ENCODE peak calls at places on chromosomes 7 and 10, in nine cellular contexts. D is RCC 7860; M is NCI-H2107; O is cardiac muscle cell; S is stimulated activated CD4-positive, alpha-beta T cell treated with anti-CD3 and anti-CD28 coated beads, Interleukin-15, amount 100 ng/mL, for 24 hours; C is HT-29; I is effector CD4-positive, alpha-beta T cell; Q is aorta; K is non-pigmented ciliary epithelial cell. T is an unnamed sample.

GRCh38 chr7:139763330-139763729 is 14.5 kb downstream of the HIPK2 start:
- DNase-seq in I (no peak), O (peak; percentile 52), M (no peak), D (no peak), S (no peak), K (no peak), Q (no peak), C (no peak), T (no peak)

GRCh38 chr10:116866987-116867595 is 17.8 kb downstream of the ENO4 start:
- DNase-seq in K (no peak), O (peak; percentile 32), Q (no peak), C (no peak), I (no peak), D (peak; percentile 33), M (no peak), S (no peak), T (no peak)

GRCh38 chr7:21912931-21913780 is 32.5 kb downstream of the CDCA7L start:
- DNase-seq in Q (no peak), M (no peak), O (no peak), I (no peak), K (no peak), S (no peak), C (no peak), D (no peak), T (no peak)

GRCh38 chr7:36207451-36208291 is 54.6 kb downstream of the EEPD1 start:
- DNase-seq in K (peak; percentile 88), M (no peak), I (peak; percentile 25), Q (peak; percentile 79), O (peak; percentile 54), D (peak; percentile 79), S (no peak), C (no peak), T (peak; percentile 60)

GRCh38 chr10:122494833-122495232 is 33.5 kb downstream of the HTRA1 start:
- DNase-seq in I (no peak), K (peak; percentile 50), S (no peak), Q (peak; percentile 94), M (no peak), C (no peak), D (peak; percentile 59), O (peak; percentile 73), T (no peak)

GRCh38 chr10:126221874-126222273 is 166.4 kb downstream of the ADAM12 start:
- DNase-seq in D (no peak), Q (no peak), S (no peak), M (no peak), O (no peak), K (no peak), I (no peak), C (no peak), T (no peak)

GRCh38 chr10:126421745-126422144 is 33.5 kb upstream of the ADAM12 start:
- DNase-seq in D (peak; percentile 70), Q (no peak), O (peak; percentile 96), I (no peak), M (no peak), S (no peak), C (no peak), K (peak; percentile 96), T (no peak)

GRCh38 chr7:100835903-100836811 is 8.8 kb upstream of the EPHB4 start:
- DNase-seq in K (no peak), D (no peak), Q (no peak), M (no peak), S (no peak), C (peak; percentile 96), I (no peak), O (peak; percentile 17), T (peak; percentile 36)

GRCh38 chr10:110380255-110380654 is 75.5 kb upstream of the SMNDC1 start:
- DNase-seq in I (no peak), S (no peak), M (no peak), Q (no peak), O (no peak), C (no peak), D (no peak), K (no peak), T (no peak)

GRCh38 chr7:103680161-103681144 is 234.4 kb upstream of the SLC26A5 start:
- DNase-seq in M (no peak), I (no peak), S (no peak), Q (no peak), O (no peak), D (no peak), C (no peak), K (no peak), T (no peak)

GRCh38 chr10:124743188-124744046 is 761 bp downstream of the FAM53B start:
- DNase-seq in M (no peak), K (no peak), S (peak; percentile 55), C (peak; percentile 26), Q (peak; percentile 83), I (no peak), O (peak; percentile 44), D (no peak), T (peak; percentile 74)

GRCh38 chr7:1721047-1721687 is 51.1 kb downstream of the ELFN1 start:
- DNase-seq in D (peak; percentile 40), O (no peak), C (no peak), Q (no peak), S (no peak), K (no peak), M (peak; percentile 12), I (no peak), T (no peak)

GRCh38 chr10:112448903-112449302 is 1.9 kb downstream of the VTI1A start:
- DNase-seq in S (no peak), K (no peak), C (no peak), M (no peak), D (no peak), I (no peak), Q (no peak), O (no peak), T (no peak)

GRCh38 chr7:2937701-2938513 is 93.8 kb upstream of the GNA12 start:
- DNase-seq in Q (peak; percentile 59), C (no peak), K (no peak), M (no peak), S (no peak), I (no peak), D (no peak), O (no peak), T (no peak)

GRCh38 chr7:28695300-28696261 is 262.5 kb downstream of the TRIL start:
- DNase-seq in D (no peak), I (no peak), K (no peak), Q (no peak), O (no peak), S (no peak), M (no peak), C (no peak), T (no peak)

GRCh38 chr10:124530816-124531215 is 69.2 kb downstream of the LHPP start:
- DNase-seq in Q (no peak), S (no peak), M (no peak), D (no peak), I (no peak), C (no peak), O (no peak), K (no peak), T (no peak)

GRCh38 chr7:219581-220150 is 27.3 kb downstream of the FAM20C start:
- DNase-seq in C (no peak), K (no peak), I (no peak), D (no peak), Q (no peak), S (no peak), M (no peak), O (no peak), T (no peak)

GRCh38 chr7:22452142-22452763 is 47.7 kb downstream of the STEAP1B start:
- DNase-seq in O (peak; percentile 50), S (peak; percentile 65), M (no peak), I (no peak), C (peak; percentile 69), K (no peak), D (no peak), Q (no peak), T (peak; percentile 74)

GRCh38 chr7:142711722-142712616 is 37.3 kb upstream of the PRSS1 start:
- DNase-seq in C (peak; percentile 61), I (no peak), D (no peak), S (peak; percentile 32), Q (no peak), M (no peak), O (peak; percentile 45), K (no peak), T (peak; percentile 36)

GRCh38 chr7:24718977-24719491 is 38.2 kb downstream of the GSDME start:
- DNase-seq in S (no peak), C (no peak), M (peak; percentile 87), I (no peak), K (no peak), Q (no peak), D (no peak), O (no peak), T (no peak)

GRCh38 chr10:79552143-79552542 is 8.1 kb downstream of the SFTPA2 start:
- DNase-seq in C (no peak), S (no peak), K (no peak), M (no peak), Q (no peak), I (no peak), O (no peak), D (no peak), T (no peak)